ENCODE peak calls at places on chromosome 4, in ten cellular contexts. One of them, this sample, is unnamed.

GRCh38 chr4:73257242-73257994 is 1.2 kb downstream of the ANKRD17 start:
- DNase-seq in right atrium auricular region: peak; percentile 88
- DNase-seq in pancreas: no peak
- DNase-seq in PC-3: peak; percentile 89
- DNase-seq in thyroid gland: peak; percentile 70
- DNase-seq in left ventricle myocardium inferior: peak; percentile 62
- DNase-seq in A549: peak; percentile 35
- DNase-seq in tibial artery: peak; percentile 88
- DNase-seq in transverse colon: peak; percentile 85
- DNase-seq in IMR-90: peak; percentile 85
- DNase-seq in this sample: peak; percentile 57

GRCh38 chr4:19300213-19300612 is 951.5 kb upstream of the SLIT2 start:
- DNase-seq in thyroid gland: no peak
- DNase-seq in transverse colon: no peak
- DNase-seq in A549: no peak
- DNase-seq in pancreas: no peak
- DNase-seq in right atrium auricular region: no peak
- DNase-seq in IMR-90: peak; percentile 73
- DNase-seq in tibial artery: no peak
- DNase-seq in left ventricle myocardium inferior: no peak
- DNase-seq in PC-3: peak; percentile 16
- DNase-seq in this sample: no peak

GRCh38 chr4:124135409-124135813 is 577.1 kb downstream of the ANKRD50 start:
- DNase-seq in right atrium auricular region: no peak
- DNase-seq in pancreas: no peak
- DNase-seq in PC-3: peak; percentile 43
- DNase-seq in transverse colon: no peak
- DNase-seq in left ventricle myocardium inferior: no peak
- DNase-seq in A549: no peak
- DNase-seq in thyroid gland: no peak
- DNase-seq in IMR-90: peak; percentile 60
- DNase-seq in tibial artery: no peak
- DNase-seq in this sample: no peak

GRCh38 chr4:52202931-52203330 is 151.8 kb downstream of the SPATA18 start:
- DNase-seq in IMR-90: no peak
- DNase-seq in thyroid gland: no peak
- DNase-seq in right atrium auricular region: no peak
- DNase-seq in A549: no peak
- DNase-seq in transverse colon: no peak
- DNase-seq in left ventricle myocardium inferior: no peak
- DNase-seq in PC-3: no peak
- DNase-seq in tibial artery: no peak
- DNase-seq in pancreas: no peak
- DNase-seq in this sample: peak; percentile 4

GRCh38 chr4:122668241-122668640 is 47.4 kb upstream of the IL21 start:
- DNase-seq in left ventricle myocardium inferior: no peak
- DNase-seq in A549: no peak
- DNase-seq in PC-3: peak; percentile 34
- DNase-seq in right atrium auricular region: no peak
- DNase-seq in transverse colon: no peak
- DNase-seq in tibial artery: no peak
- DNase-seq in thyroid gland: no peak
- DNase-seq in pancreas: no peak
- DNase-seq in IMR-90: peak; percentile 88
- DNase-seq in this sample: peak; percentile 26

GRCh38 chr4:83503974-83504373 is 19.1 kb upstream of the ABRAXAS1 start:
- DNase-seq in A549: no peak
- DNase-seq in left ventricle myocardium inferior: no peak
- DNase-seq in thyroid gland: no peak
- DNase-seq in IMR-90: no peak
- DNase-seq in tibial artery: no peak
- DNase-seq in pancreas: no peak
- DNase-seq in right atrium auricular region: no peak
- DNase-seq in PC-3: no peak
- DNase-seq in transverse colon: no peak
- DNase-seq in this sample: no peak

GRCh38 chr4:17055788-17056187 is 157.3 kb upstream of the LDB2 start:
- DNase-seq in A549: no peak
- DNase-seq in left ventricle myocardium inferior: no peak
- DNase-seq in pancreas: no peak
- DNase-seq in tibial artery: no peak
- DNase-seq in IMR-90: peak; percentile 97
- DNase-seq in transverse colon: no peak
- DNase-seq in right atrium auricular region: no peak
- DNase-seq in PC-3: no peak
- DNase-seq in thyroid gland: no peak
- DNase-seq in this sample: peak; percentile 52

GRCh38 chr4:38967260-38968095 is 64.7 kb downstream of the TMEM156 start:
- DNase-seq in pancreas: no peak
- DNase-seq in A549: no peak
- DNase-seq in left ventricle myocardium inferior: no peak
- DNase-seq in IMR-90: peak; percentile 100
- DNase-seq in thyroid gland: no peak
- DNase-seq in tibial artery: no peak
- DNase-seq in PC-3: peak; percentile 39
- DNase-seq in transverse colon: no peak
- DNase-seq in right atrium auricular region: no peak
- DNase-seq in this sample: peak; percentile 41

GRCh38 chr4:56986192-56986591 is 7.5 kb downstream of the POLR2B start:
- DNase-seq in thyroid gland: no peak
- DNase-seq in tibial artery: no peak
- DNase-seq in transverse colon: no peak
- DNase-seq in left ventricle myocardium inferior: no peak
- DNase-seq in A549: no peak
- DNase-seq in PC-3: no peak
- DNase-seq in IMR-90: no peak
- DNase-seq in right atrium auricular region: no peak
- DNase-seq in pancreas: no peak
- DNase-seq in this sample: no peak

GRCh38 chr4:160848489-160848888 is 1315.3 kb downstream of the FSTL5 start:
- DNase-seq in pancreas: no peak
- DNase-seq in left ventricle myocardium inferior: no peak
- DNase-seq in IMR-90: no peak
- DNase-seq in thyroid gland: no peak
- DNase-seq in PC-3: no peak
- DNase-seq in tibial artery: no peak
- DNase-seq in right atrium auricular region: no peak
- DNase-seq in A549: no peak
- DNase-seq in transverse colon: no peak
- DNase-seq in this sample: no peak

GRCh38 chr4:145099653-145100052 is 1.5 kb downstream of the ABCE1 start:
- DNase-seq in transverse colon: no peak
- DNase-seq in PC-3: peak; percentile 35
- DNase-seq in right atrium auricular region: no peak
- DNase-seq in tibial artery: no peak
- DNase-seq in IMR-90: peak; percentile 5
- DNase-seq in A549: no peak
- DNase-seq in pancreas: no peak
- DNase-seq in left ventricle myocardium inferior: no peak
- DNase-seq in thyroid gland: no peak
- DNase-seq in this sample: no peak

GRCh38 chr4:6705638-6706037 is 4.0 kb downstream of the MRFAP1L1 start:
- DNase-seq in left ventricle myocardium inferior: no peak
- DNase-seq in transverse colon: no peak
- DNase-seq in right atrium auricular region: no peak
- DNase-seq in A549: no peak
- DNase-seq in IMR-90: no peak
- DNase-seq in pancreas: no peak
- DNase-seq in PC-3: no peak
- DNase-seq in thyroid gland: no peak
- DNase-seq in tibial artery: no peak
- DNase-seq in this sample: no peak

DNA sequence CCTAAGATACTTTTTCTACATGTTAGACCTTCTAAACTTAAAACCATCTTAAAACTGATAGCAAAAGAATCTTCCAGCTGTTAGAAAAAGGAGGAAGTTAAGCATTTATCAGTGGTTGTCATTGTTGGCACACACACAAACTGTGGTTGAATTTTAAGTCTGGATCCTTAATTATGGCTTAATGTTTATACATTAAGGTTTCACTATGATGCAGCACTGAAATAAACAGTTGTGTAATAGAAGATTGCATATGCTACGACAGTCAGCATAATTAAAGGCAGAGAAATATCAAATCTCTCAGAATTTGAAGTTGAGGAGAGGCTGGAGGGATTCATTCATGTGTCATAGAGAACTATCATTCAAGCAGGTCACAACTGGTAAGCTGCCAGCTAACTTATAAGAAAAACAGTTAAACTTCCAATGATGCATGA is 32.3 kb downstream of the ADGRA3 start:
- DNase-seq in PC-3: peak; percentile 50
- DNase-seq in A549: no peak
- DNase-seq in right atrium auricular region: no peak
- DNase-seq in tibial artery: no peak
- DNase-seq in IMR-90: peak; percentile 90
- DNase-seq in transverse colon: no peak
- DNase-seq in pancreas: no peak
- DNase-seq in thyroid gland: no peak
- DNase-seq in left ventricle myocardium inferior: no peak
- DNase-seq in this sample: peak; percentile 77
- H3K27ac ChIP-seq in PC-3: no peak overlapping the region
- H3K27ac ChIP-seq in A549: no peak overlapping the region
- H3K27ac ChIP-seq in right atrium auricular region: no peak overlapping the region
- H3K27ac ChIP-seq in tibial artery: no peak overlapping the region
- H3K27ac ChIP-seq in IMR-90: no peak overlapping the region
- H3K27ac ChIP-seq in transverse colon: no peak overlapping the region
- H3K27ac ChIP-seq in pancreas: no peak overlapping the region
- H3K27ac ChIP-seq in thyroid gland: no peak overlapping the region
- H3K27ac ChIP-seq in left ventricle myocardium inferior: peak overlapping the region; percentile 45
- H3K27ac ChIP-seq in this sample: no peak overlapping the region

GRCh38 chr4:120808475-120809141 is 113.9 kb downstream of the PRDM5 start:
- DNase-seq in left ventricle myocardium inferior: no peak
- DNase-seq in right atrium auricular region: no peak
- DNase-seq in A549: no peak
- DNase-seq in pancreas: peak; percentile 56
- DNase-seq in thyroid gland: no peak
- DNase-seq in tibial artery: no peak
- DNase-seq in transverse colon: no peak
- DNase-seq in IMR-90: no peak
- DNase-seq in PC-3: no peak
- DNase-seq in this sample: no peak

GRCh38 chr4:120812216-120812615 is 110.3 kb downstream of the PRDM5 start:
- DNase-seq in pancreas: no peak
- DNase-seq in IMR-90: no peak
- DNase-seq in A549: no peak
- DNase-seq in tibial artery: no peak
- DNase-seq in left ventricle myocardium inferior: no peak
- DNase-seq in PC-3: no peak
- DNase-seq in right atrium auricular region: no peak
- DNase-seq in thyroid gland: no peak
- DNase-seq in transverse colon: no peak
- DNase-seq in this sample: no peak

GRCh38 chr4:120815361-120815760 is 107.2 kb downstream of the PRDM5 start:
- DNase-seq in thyroid gland: no peak
- DNase-seq in PC-3: no peak
- DNase-seq in right atrium auricular region: no peak
- DNase-seq in IMR-90: no peak
- DNase-seq in tibial artery: no peak
- DNase-seq in pancreas: no peak
- DNase-seq in A549: no peak
- DNase-seq in transverse colon: no peak
- DNase-seq in left ventricle myocardium inferior: no peak
- DNase-seq in this sample: no peak

DNA sequence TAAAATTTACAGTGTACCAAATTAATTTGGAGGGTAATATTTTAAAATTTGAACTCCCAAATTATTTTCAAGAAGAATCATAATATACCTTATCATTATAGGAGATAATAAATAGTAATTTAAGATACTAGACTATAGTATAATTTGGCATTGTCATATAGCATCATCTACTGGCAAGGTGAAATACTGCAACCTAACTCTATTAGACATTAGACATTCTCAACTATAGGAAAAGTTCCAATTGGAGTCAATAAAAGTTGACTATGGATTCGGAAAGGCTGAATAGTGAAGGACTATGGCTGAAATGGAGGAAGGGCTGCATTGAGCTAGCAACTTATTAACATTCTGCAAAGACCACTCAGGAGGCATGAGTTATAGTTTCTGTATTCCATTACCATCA is 113.0 kb downstream of the PRDM5 start:
- DNase-seq in A549: no peak
- DNase-seq in transverse colon: no peak
- DNase-seq in thyroid gland: no peak
- DNase-seq in left ventricle myocardium inferior: no peak
- DNase-seq in IMR-90: no peak
- DNase-seq in right atrium auricular region: no peak
- DNase-seq in PC-3: no peak
- DNase-seq in pancreas: no peak
- DNase-seq in tibial artery: no peak
- DNase-seq in this sample: no peak
- TF ChIP-seq CTCF in A549: no peak
- TF ChIP-seq CTCF in transverse colon: peak; percentile 28
- TF ChIP-seq CTCF in thyroid gland: no peak
- TF ChIP-seq CTCF in left ventricle myocardium inferior: no peak
- TF ChIP-seq CTCF in IMR-90: peak; percentile 42
- TF ChIP-seq CTCF in right atrium auricular region: no peak
- TF ChIP-seq CTCF in PC-3: peak; percentile 49
- TF ChIP-seq CTCF in pancreas: no peak
- TF ChIP-seq CTCF in tibial artery: no peak
- TF ChIP-seq CTCF in this sample: peak; percentile 16

DNA sequence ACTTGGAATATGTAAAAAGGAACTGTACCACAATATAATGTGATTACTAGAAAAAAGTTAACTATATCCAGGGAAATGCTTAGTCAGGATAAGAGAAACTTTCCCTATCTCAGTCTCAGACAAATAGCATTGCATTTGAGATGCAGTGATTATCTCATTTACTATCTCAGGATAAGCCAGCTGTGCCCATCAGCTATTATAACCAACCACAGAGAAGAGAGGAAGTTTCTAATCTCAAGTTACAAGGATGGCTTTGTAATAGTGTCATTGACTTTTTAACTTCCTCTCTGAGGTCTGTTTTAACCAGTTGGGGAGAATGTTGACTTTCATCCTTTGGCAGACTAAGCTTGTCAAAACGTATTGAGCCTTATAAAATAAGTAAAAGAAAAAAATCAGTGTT is 56.5 kb downstream of the SNX25 start:
- DNase-seq in left ventricle myocardium inferior: no peak
- DNase-seq in IMR-90: peak; percentile 82
- DNase-seq in right atrium auricular region: no peak
- DNase-seq in PC-3: peak; percentile 20
- DNase-seq in transverse colon: no peak
- DNase-seq in pancreas: no peak
- DNase-seq in A549: no peak
- DNase-seq in tibial artery: no peak
- DNase-seq in thyroid gland: no peak
- DNase-seq in this sample: no peak
- H3K27ac ChIP-seq in left ventricle myocardium inferior: no peak overlapping the region
- H3K27ac ChIP-seq in IMR-90: no peak overlapping the region
- H3K27ac ChIP-seq in right atrium auricular region: no peak overlapping the region
- H3K27ac ChIP-seq in PC-3: no peak overlapping the region
- H3K27ac ChIP-seq in transverse colon: no peak overlapping the region
- H3K27ac ChIP-seq in pancreas: no peak overlapping the region
- H3K27ac ChIP-seq in A549: no peak overlapping the region
- H3K27ac ChIP-seq in tibial artery: no peak overlapping the region
- H3K27ac ChIP-seq in thyroid gland: no peak overlapping the region
- H3K27ac ChIP-seq in this sample: no peak overlapping the region

DNA sequence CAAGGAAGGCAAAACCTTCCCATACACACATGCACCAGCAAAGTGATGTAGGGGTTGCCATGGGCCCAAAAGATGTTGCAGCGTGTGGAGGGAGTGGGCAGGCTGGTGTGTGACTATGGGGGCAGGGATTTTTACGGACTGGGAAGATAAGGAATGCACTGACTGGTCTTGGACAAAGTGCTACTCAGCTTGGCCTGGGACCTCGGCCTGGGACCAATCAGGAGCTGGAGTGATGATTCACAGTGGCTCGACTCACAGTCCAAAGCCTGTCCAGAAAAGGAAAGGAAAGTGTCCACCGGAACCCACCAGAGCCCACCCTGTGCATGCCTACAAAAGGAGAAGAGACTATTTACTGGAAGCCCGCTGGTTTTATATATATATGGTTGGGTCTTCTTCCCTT is 567.0 kb upstream of the GNPDA2 start:
- DNase-seq in thyroid gland: no peak
- DNase-seq in PC-3: no peak
- DNase-seq in pancreas: peak; percentile 31
- DNase-seq in tibial artery: no peak
- DNase-seq in left ventricle myocardium inferior: no peak
- DNase-seq in right atrium auricular region: no peak
- DNase-seq in A549: no peak
- DNase-seq in transverse colon: no peak
- DNase-seq in IMR-90: no peak
- DNase-seq in this sample: no peak
- TF ChIP-seq CTCF in thyroid gland: no peak
- TF ChIP-seq CTCF in PC-3: no peak
- TF ChIP-seq CTCF in pancreas: no peak
- TF ChIP-seq CTCF in tibial artery: no peak
- TF ChIP-seq CTCF in left ventricle myocardium inferior: no peak
- TF ChIP-seq CTCF in right atrium auricular region: no peak
- TF ChIP-seq CTCF in A549: no peak
- TF ChIP-seq CTCF in transverse colon: no peak
- TF ChIP-seq CTCF in IMR-90: no peak
- TF ChIP-seq CTCF in this sample: no peak

This sample was measured in RWPE1.